ENCODE peak calls at places on chromosomes 6 and 20, in nine cellular contexts. J is sigmoid colon, G is iPS DF 6.9, W is right lobe of liver, F is heart left ventricle, T is SK-N-SH, P is pancreas, R is fibroblast of lung, O is aorta. C is an unnamed sample.

GRCh38 chr20:42700423-42700822 is 489.3 kb downstream of the PTPRT start:
- DNase-seq in J (no peak), G (no peak), W (no peak), F (no peak), T (no peak), P (no peak), R (no peak), O (no peak), C (no peak)

GRCh38 chr6:148561629-148562028 is 185.2 kb upstream of the UST start:
- DNase-seq in J (no peak), G (no peak), W (no peak), F (no peak), T (no peak), P (no peak), R (no peak), O (no peak), C (no peak)

GRCh38 chr6:157332813-157333212 is 9.5 kb upstream of the TMEM242 start:
- DNase-seq in J (no peak), G (no peak), W (no peak), F (no peak), T (no peak), P (no peak), R (no peak), O (no peak), C (no peak)

GRCh38 chr6:83633149-83633548 is 75.8 kb downstream of the SNAP91 start:
- DNase-seq in J (no peak), G (no peak), W (no peak), F (no peak), T (no peak), P (no peak), R (no peak), O (no peak), C (no peak)

GRCh38 chr20:1417273-1417672 is 24.4 kb upstream of the FKBP1A start:
- DNase-seq in J (no peak), G (no peak), W (no peak), F (no peak), T (no peak), P (no peak), R (no peak), O (no peak), C (peak; percentile 64)

GRCh38 chr6:16700202-16700997 is 60.9 kb downstream of the ATXN1 start:
- DNase-seq in J (no peak), G (no peak), W (no peak), F (no peak), T (no peak), P (no peak), R (no peak), O (no peak), C (no peak)

GRCh38 chr20:17343631-17344447 is 117.0 kb downstream of the PCSK2 start:
- DNase-seq in J (no peak), G (no peak), W (no peak), F (no peak), T (no peak), P (no peak), R (peak; percentile 2), O (no peak), C (no peak)

GRCh38 chr6:37785002-37785687 is 34.4 kb upstream of the ZFAND3 start:
- DNase-seq in J (no peak), G (no peak), W (no peak), F (no peak), T (no peak), P (no peak), R (no peak), O (no peak), C (no peak)

GRCh38 chr6:35400901-35401311 is 51.2 kb upstream of the FANCE start:
- DNase-seq in J (no peak), G (no peak), W (no peak), F (no peak), T (peak; percentile 46), P (no peak), R (no peak), O (no peak), C (no peak)

GRCh38 chr6:148851683-148852556 is 105.1 kb downstream of the UST start:
- DNase-seq in J (no peak), G (no peak), W (no peak), F (no peak), T (no peak), P (peak; percentile 59), R (no peak), O (no peak), C (no peak)

GRCh38 chr6:133707456-133707855 is 181.5 kb upstream of the TCF21 start:
- DNase-seq in J (no peak), G (no peak), W (no peak), F (no peak), T (no peak), P (no peak), R (peak; percentile 93), O (no peak), C (peak; percentile 94)

GRCh38 chr20:57658447-57659130 is 38.4 kb upstream of the ZBP1 start:
- DNase-seq in J (peak; percentile 50), G (no peak), W (no peak), F (no peak), T (peak; percentile 23), P (peak; percentile 11), R (no peak), O (no peak), C (no peak)

DNA sequence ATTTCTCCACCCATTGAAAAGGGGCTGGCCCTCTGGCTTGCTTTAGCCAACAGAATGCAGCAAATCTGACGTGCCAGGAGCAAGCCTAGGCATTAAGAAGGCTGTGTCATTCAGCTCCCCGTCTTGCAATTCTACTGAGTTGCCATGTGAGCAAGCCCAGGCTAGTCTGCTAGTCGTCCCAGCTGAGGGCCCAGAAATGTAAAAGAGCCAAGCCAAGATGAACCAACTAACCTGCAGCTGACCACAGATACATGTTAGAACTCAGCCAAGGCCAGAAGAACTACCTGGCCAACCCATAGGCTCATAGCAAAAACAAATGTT is 30.1 kb downstream of the PREP start:
- DNase-seq in J (no peak), G (no peak), W (no peak), F (no peak), T (no peak), P (no peak), R (no peak), O (no peak), C (no peak)
- H3K36me3 ChIP-seq in J (peaks cover 13% of the 10 kb centered on the region), G (peaks cover 5% of the 10 kb centered on the region), W (peaks cover 34% of the 10 kb centered on the region), F (peaks cover 20% of the 10 kb centered on the region), T (peaks cover 58% of the 10 kb centered on the region), P (no peaks in the 10 kb centered on the region), R (no peaks in the 10 kb centered on the region), O (no peaks in the 10 kb centered on the region), C (peaks cover 4% of the 10 kb centered on the region)

DNA sequence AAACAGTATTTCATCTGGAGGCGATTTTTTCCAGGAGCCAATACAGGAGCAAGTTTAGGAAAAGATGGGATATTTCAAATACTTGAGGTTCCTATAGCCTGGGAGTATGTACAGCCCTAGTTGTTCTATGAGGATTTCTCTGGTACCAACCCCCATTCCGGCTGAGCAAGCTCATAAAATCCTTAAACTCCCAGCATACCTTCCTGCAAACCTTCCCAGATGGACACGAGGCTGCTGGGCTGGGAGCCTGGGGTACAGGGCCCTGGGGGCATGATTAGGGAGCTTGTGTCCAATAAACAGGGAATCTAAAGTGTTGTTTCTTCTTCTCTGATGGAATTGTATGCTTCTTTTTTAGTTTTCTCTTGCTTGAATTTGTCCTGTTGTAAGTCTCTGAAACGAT is 1.5 kb downstream of the PRRC2A start:
- DNase-seq in J (no peak), G (no peak), W (no peak), F (no peak), T (peak; percentile 33), P (no peak), R (no peak), O (no peak), C (no peak)
- H3K4me3 ChIP-seq in J (peak overlapping the region; percentile 72), G (peak overlapping the region; percentile 95), W (no peak overlapping the region), F (peak overlapping the region; percentile 91), T (peak overlapping the region; percentile 87), P (peak overlapping the region; percentile 58), R (peak overlapping the region; percentile 75), O (no peak overlapping the region), C (peak overlapping the region; percentile 94)

DNA sequence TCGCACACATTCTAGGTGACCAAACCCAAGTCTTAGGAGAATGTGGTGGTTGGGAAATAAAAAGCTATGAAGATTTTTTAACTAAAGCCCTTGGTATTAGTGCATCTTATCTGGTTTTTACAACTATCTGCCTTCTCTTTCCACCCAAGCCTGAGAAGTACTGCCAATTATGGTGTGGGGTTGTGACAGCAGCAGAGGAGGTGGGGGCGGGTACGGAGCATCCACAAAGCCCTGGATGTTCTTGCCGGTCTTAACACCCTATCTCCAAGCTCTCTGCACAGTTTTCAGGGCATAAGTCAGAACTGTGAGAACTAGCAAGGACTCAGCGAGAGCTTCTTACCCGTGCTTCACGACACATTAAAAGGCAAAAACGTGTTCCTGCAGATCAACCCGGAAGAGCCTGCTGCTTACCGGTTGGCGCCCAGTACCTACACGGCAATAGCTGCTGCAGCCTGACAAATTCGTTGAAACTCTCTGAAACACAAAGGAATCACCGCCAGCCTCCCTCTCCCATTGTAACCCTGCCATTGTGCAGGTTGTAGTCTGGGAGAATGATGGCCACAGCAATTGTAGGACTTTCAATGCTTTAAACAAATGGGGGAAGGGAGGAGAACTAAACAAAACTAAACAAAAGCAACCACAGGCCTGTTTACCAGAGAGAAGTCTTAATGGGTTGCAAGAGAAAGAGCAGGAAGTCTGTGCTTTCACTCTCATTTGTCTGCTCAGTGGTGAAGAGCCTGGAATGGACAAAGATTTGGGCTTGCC is 461.1 kb upstream of the JARID2 start:
- DNase-seq in J (no peak), G (peak; percentile 66), W (no peak), F (no peak), T (no peak), P (no peak), R (no peak), O (no peak), C (no peak)
- H3K27ac ChIP-seq in J (no peak overlapping the region), G (peak overlapping the region; percentile 56), W (no peak overlapping the region), F (no peak overlapping the region), T (no peak overlapping the region), P (no peak overlapping the region), R (no peak overlapping the region), O (no peak overlapping the region), C (no peak overlapping the region)

GRCh38 chr6:7215798-7216231 is 97.2 kb downstream of the SSR1 start:
- DNase-seq in J (no peak), G (no peak), W (peak; percentile 75), F (no peak), T (no peak), P (no peak), R (no peak), O (no peak), C (no peak)

GRCh38 chr6:7214400-7214940 is 98.5 kb downstream of the SSR1 start:
- DNase-seq in J (no peak), G (no peak), W (no peak), F (no peak), T (peak; percentile 52), P (no peak), R (no peak), O (no peak), C (no peak)

GRCh38 chr6:7213416-7213815 is 99.6 kb downstream of the SSR1 start:
- DNase-seq in J (no peak), G (no peak), W (no peak), F (no peak), T (no peak), P (no peak), R (no peak), O (no peak), C (no peak)

GRCh38 chr6:7216941-7217621 is 95.9 kb downstream of the SSR1 start:
- DNase-seq in J (no peak), G (no peak), W (peak; percentile 88), F (no peak), T (no peak), P (no peak), R (peak; percentile 28), O (no peak), C (no peak)

DNA sequence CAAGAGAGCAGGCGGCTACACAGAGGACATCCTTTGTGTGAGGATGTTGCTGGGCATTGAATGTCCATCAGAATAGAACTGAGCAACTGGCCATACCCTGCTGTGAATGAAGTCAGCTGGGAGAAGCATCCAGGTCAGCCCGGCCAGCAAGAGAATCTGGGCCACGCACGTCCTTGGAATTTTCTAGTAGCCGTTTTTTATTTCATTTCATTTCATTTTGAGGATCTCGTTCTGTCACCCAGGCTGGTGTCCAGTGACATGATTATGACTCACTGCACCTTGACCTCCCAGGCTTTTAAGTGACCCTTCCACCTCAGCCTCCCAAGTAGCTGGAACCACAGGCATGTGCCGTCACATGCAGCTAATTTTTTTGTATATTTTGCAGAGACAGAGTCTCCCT is 97.9 kb downstream of the SSR1 start:
- DNase-seq in J (no peak), G (no peak), W (no peak), F (no peak), T (no peak), P (no peak), R (peak; percentile 75), O (no peak), C (peak; percentile 29)
- H3K36me3 ChIP-seq in J (peaks cover 27% of the 10 kb centered on the region), G (peaks cover 6% of the 10 kb centered on the region), W (peaks cover 39% of the 10 kb centered on the region), F (peaks cover 20% of the 10 kb centered on the region), T (peaks cover 25% of the 10 kb centered on the region), P (no peaks in the 10 kb centered on the region), R (peaks cover 15% of the 10 kb centered on the region), O (peaks cover 5% of the 10 kb centered on the region), C (peaks cover 34% of the 10 kb centered on the region)